ENCODE peak calls at places on chromosomes 5 and 9, in eight cellular contexts. Q is colonic mucosa; G is activated CD4-positive, alpha-beta memory T cell treated with anti-CD3 and anti-CD28 coated beads, Interleukin-2, amount 10 ng/mL, durations not matched to agents 7 days and 5 days; X is epithelial cell of esophagus; E is stimulated activated CD4-positive, alpha-beta T cell treated with anti-CD3 and anti-CD28 coated beads, Interleukin-15, amount 100 ng/mL, for 48 hours; I is naive B cell; W is COR-L47; Y is activated effector memory CD4-positive, alpha-beta T cell treated with anti-CD3 and anti-CD28 coated beads, Interleukin-2, amount 50 U/mL, for 16 hours. K is an unnamed sample.

GRCh38 chr5:17180957-17181723 is 36.3 kb upstream of the BASP1 start:
- DNase-seq in Q (no peak), G (no peak), X (peak), E (peak), I (no peak), W (no peak), Y (no peak), K (peak)

GRCh38 chr9:7858166-7858565 is 58.6 kb upstream of the DMAC1 start:
- DNase-seq in Q (no peak), G (no peak), X (no peak), E (no peak), I (no peak), W (no peak), Y (no peak), K (no peak)

GRCh38 chr5:175892401-175892800 is 21.0 kb downstream of the CPLX2 start:
- DNase-seq in Q (no peak), G (no peak), X (no peak), E (no peak), I (no peak), W (no peak), Y (no peak), K (no peak)

GRCh38 chr5:103389846-103390245 is 131.3 kb downstream of the MACIR start:
- DNase-seq in Q (no peak), G (no peak), X (no peak), E (no peak), I (no peak), W (no peak), Y (no peak), K (no peak)

GRCh38 chr9:22240619-22241018 is 206.0 kb upstream of the DMRTA1 start:
- DNase-seq in Q (no peak), G (no peak), X (peak), E (no peak), I (peak), W (no peak), Y (no peak), K (peak)

GRCh38 chr5:170640731-170641588 is 137.1 kb downstream of the KCNIP1 start:
- DNase-seq in Q (no peak), G (no peak), X (no peak), E (no peak), I (no peak), W (no peak), Y (no peak), K (no peak)

GRCh38 chr5:81751836-81752643 is 1.1 kb upstream of the SSBP2 start:
- DNase-seq in Q (peak), G (no peak), X (no peak), E (no peak), I (no peak), W (no peak), Y (no peak), K (peak)

GRCh38 chr5:40428129-40428528 is 251.6 kb upstream of the PTGER4 start:
- DNase-seq in Q (no peak), G (peak), X (peak), E (no peak), I (no peak), W (no peak), Y (no peak), K (peak)

GRCh38 chr5:144915452-144915851 is 744.8 kb downstream of the KCTD16 start:
- DNase-seq in Q (no peak), G (no peak), X (no peak), E (no peak), I (no peak), W (no peak), Y (no peak), K (no peak)

GRCh38 chr9:115267788-115268187 is 149.8 kb upstream of the TNC start:
- DNase-seq in Q (no peak), G (no peak), X (peak), E (no peak), I (no peak), W (no peak), Y (no peak), K (peak)

GRCh38 chr5:151480859-151481258 is 33.5 kb downstream of the SLC36A1 start:
- DNase-seq in Q (no peak), G (no peak), X (peak), E (no peak), I (no peak), W (no peak), Y (no peak), K (peak)

GRCh38 chr9:38176256-38176655 is 107.2 kb upstream of the SHB start:
- DNase-seq in Q (no peak), G (no peak), X (peak), E (no peak), I (no peak), W (no peak), Y (no peak), K (no peak)

GRCh38 chr5:73908440-73908839 is 282.4 kb downstream of the ARHGEF28 start:
- DNase-seq in Q (no peak), G (no peak), X (no peak), E (no peak), I (no peak), W (no peak), Y (no peak), K (peak)

GRCh38 chr9:91066856-91067255 is 265.2 kb downstream of the SYK start:
- DNase-seq in Q (no peak), G (no peak), X (no peak), E (no peak), I (no peak), W (no peak), Y (no peak), K (no peak)

GRCh38 chr9:27542519-27542918 is 12.9 kb upstream of the MOB3B start:
- DNase-seq in Q (no peak), G (no peak), X (no peak), E (no peak), I (no peak), W (no peak), Y (no peak), K (no peak)

GRCh38 chr5:131148835-131149234 is 16.2 kb downstream of the HINT1 start:
- DNase-seq in Q (no peak), G (no peak), X (no peak), E (no peak), I (no peak), W (no peak), Y (no peak), K (no peak)

GRCh38 chr9:114894801-114895433 is 35.5 kb downstream of the TNFSF8 start:
- DNase-seq in Q (no peak), G (peak), X (peak), E (peak), I (no peak), W (peak), Y (no peak), K (peak)

GRCh38 chr5:78594946-78595921 is 53.3 kb downstream of the LHFPL2 start:
- DNase-seq in Q (peak), G (no peak), X (peak), E (no peak), I (no peak), W (no peak), Y (no peak), K (peak)

GRCh38 chr5:124161286-124161685 is 585.2 kb downstream of the ZNF608 start:
- DNase-seq in Q (no peak), G (no peak), X (no peak), E (no peak), I (no peak), W (no peak), Y (no peak), K (no peak)

GRCh38 chr9:138100711-138101349 is 223.2 kb downstream of the CACNA1B start:
- DNase-seq in Q (peak), G (peak), X (no peak), E (no peak), I (no peak), W (no peak), Y (peak), K (no peak)

GRCh38 chr5:122464191-122464590 is 152.2 kb downstream of the SNCAIP start:
- DNase-seq in Q (no peak), G (no peak), X (no peak), E (no peak), I (no peak), W (no peak), Y (no peak), K (no peak)

GRCh38 chr5:58060971-58061370 is 398.9 kb downstream of the PLK2 start:
- DNase-seq in Q (no peak), G (no peak), X (peak), E (no peak), I (no peak), W (no peak), Y (no peak), K (peak)

GRCh38 chr5:35598707-35599370 is 18.8 kb upstream of the SPEF2 start:
- DNase-seq in Q (peak), G (no peak), X (peak), E (no peak), I (no peak), W (no peak), Y (no peak), K (no peak)